ENCODE peak calls at places on chromosomes 16 and 17, in four cellular contexts. B is fibroblast of lung; L is stimulated activated CD8-positive, alpha-beta memory T cell treated with anti-CD3 and anti-CD28 coated beads, Interleukin-4, amount 100 ng/mL, for 1 hour; U is BJ. K is an unnamed sample.

GRCh38 chr17:74566132-74566753 is 1.1 kb downstream of the CD300H start:
- DNase-seq in L (no peak), B (peak; percentile 3), U (no peak), K (no peak)

GRCh38 chr17:8649157-8650118 is 18.9 kb upstream of the MYH10 start:
- DNase-seq in B (peak; percentile 77), U (peak; percentile 98), L (no peak), K (no peak)

GRCh38 chr17:17181666-17182600 is 24.2 kb downstream of the PLD6 start:
- DNase-seq in L (no peak), U (no peak), B (no peak), K (no peak)

GRCh38 chr16:58249780-58250478 is 44.9 kb downstream of the PRSS54 start:
- DNase-seq in U (peak; percentile 5), L (peak; percentile 53), B (peak; percentile 62), K (peak; percentile 51)

GRCh38 chr17:82843904-82844640 is 4.2 kb upstream of the ZNF750 start:
- DNase-seq in B (no peak), U (no peak), L (no peak), K (no peak)

GRCh38 chr16:23254338-23254737 is 47.8 kb upstream of the SCNN1B start:
- DNase-seq in B (no peak), U (peak; percentile 65), L (no peak), K (no peak)

GRCh38 chr16:11625769-11626168 is 39.0 kb upstream of the LITAF start:
- DNase-seq in L (no peak), U (no peak), B (peak; percentile 33), K (no peak)

GRCh38 chr17:28471531-28472342 is 1.7 kb upstream of the SLC13A2 start:
- DNase-seq in B (no peak), U (no peak), L (no peak), K (no peak)

GRCh38 chr16:4329354-4329775 is 13.5 kb downstream of the GLIS2 start:
- DNase-seq in B (no peak), L (no peak), U (no peak), K (no peak)

GRCh38 chr16:31409433-31409832 is 16.3 kb downstream of the ITGAD start:
- DNase-seq in U (peak; percentile 36), L (no peak), B (peak; percentile 2), K (no peak)

GRCh38 chr16:154223-155030 is 2.0 kb downstream of the HBZ start:
- DNase-seq in L (no peak), U (no peak), B (peak; percentile 26), K (no peak)